ENCODE peak calls at places on chromosomes 3 and 15, in five cellular contexts. L is suprapubic skin, W is mucosa of descending colon, J is HL-60, E is colonic mucosa. C is an unnamed sample.

GRCh38 chr15:68281008-68281407 is 3.5 kb downstream of the FEM1B start:
- DNase-seq in L (no peak), W (no peak), J (no peak), E (no peak), C (no peak)

GRCh38 chr15:83129791-83130190 is 22.3 kb downstream of the TM6SF1 start:
- DNase-seq in L (no peak), W (no peak), J (no peak), E (no peak), C (no peak)

GRCh38 chr15:77634266-77634962 is 1.7 kb upstream of the LINGO1 start:
- DNase-seq in L (no peak), W (peak; percentile 90), J (peak; percentile 73), E (peak; percentile 91), C (peak; percentile 81)

GRCh38 chr15:75069301-75069925 is 46.0 kb downstream of the PPCDC start:
- DNase-seq in L (no peak), W (no peak), J (peak; percentile 70), E (no peak), C (peak; percentile 31)

GRCh38 chr15:98121514-98121913 is 161.0 kb downstream of the ARRDC4 start:
- DNase-seq in L (no peak), W (no peak), J (no peak), E (no peak), C (no peak)

GRCh38 chr3:94928921-94929320 is 866.1 kb downstream of the NSUN3 start:
- DNase-seq in L (no peak), W (no peak), J (peak; percentile 85), E (no peak), C (no peak)

GRCh38 chr3:187456268-187456667 is 88.1 kb downstream of the RTP4 start:
- DNase-seq in L (no peak), W (no peak), J (no peak), E (no peak), C (no peak)

GRCh38 chr3:129314757-129315385 is 36.2 kb downstream of the HMCES start:
- DNase-seq in L (peak; percentile 95), W (peak; percentile 81), J (peak; percentile 63), E (peak; percentile 83), C (peak; percentile 93)

GRCh38 chr3:24640330-24640877 is 145.8 kb upstream of the THRB start:
- DNase-seq in L (no peak), W (peak; percentile 37), J (no peak), E (peak; percentile 27), C (no peak)

GRCh38 chr3:25870452-25870851 is 80.6 kb downstream of the OXSM start:
- DNase-seq in L (no peak), W (no peak), J (no peak), E (no peak), C (no peak)

GRCh38 chr3:187838016-187838535 is 92.8 kb upstream of the BCL6 start:
- DNase-seq in L (no peak), W (no peak), J (no peak), E (no peak), C (no peak)

GRCh38 chr15:22794063-22794462 is 7.6 kb downstream of the NIPA1 start:
- DNase-seq in L (no peak), W (no peak), J (no peak), E (no peak), C (no peak)

GRCh38 chr3:55180161-55180560 is 252.3 kb upstream of the LRTM1 start:
- DNase-seq in L (no peak), W (no peak), J (no peak), E (no peak), C (no peak)

GRCh38 chr3:148880681-148881080 is 15.6 kb downstream of the CPA3 start:
- DNase-seq in L (no peak), W (no peak), J (peak; percentile 55), E (no peak), C (no peak)

GRCh38 chr3:132637590-132637989 is 22.0 kb downstream of the ACAD11 start:
- DNase-seq in L (no peak), W (no peak), J (no peak), E (no peak), C (no peak)

GRCh38 chr3:98954806-98955205 is 53.3 kb upstream of the DCBLD2 start:
- DNase-seq in L (no peak), W (no peak), J (no peak), E (no peak), C (no peak)

GRCh38 chr3:100630664-100631063 is 21.3 kb downstream of the ADGRG7 start:
- DNase-seq in L (no peak), W (no peak), J (no peak), E (no peak), C (no peak)

GRCh38 chr3:194503101-194503531 is 16.3 kb upstream of the ATP13A3 start:
- DNase-seq in L (no peak), W (no peak), J (no peak), E (no peak), C (no peak)

GRCh38 chr15:88745696-88746095 is 57.5 kb upstream of the ACAN start:
- DNase-seq in L (no peak), W (no peak), J (no peak), E (no peak), C (no peak)

GRCh38 chr3:1531981-1532380 is 439.2 kb downstream of the CNTN6 start:
- DNase-seq in L (no peak), W (no peak), J (no peak), E (no peak), C (no peak)

GRCh38 chr15:67242665-67243064 is 11.8 kb downstream of the AAGAB start:
- DNase-seq in L (no peak), W (no peak), J (peak; percentile 19), E (no peak), C (no peak)

GRCh38 chr3:15064299-15064834 is 748 bp downstream of the MRPS25 start:
- DNase-seq in L (no peak), W (peak; percentile 39), J (peak; percentile 52), E (peak; percentile 40), C (no peak)

GRCh38 chr3:179971280-179971679 is 65.5 kb downstream of the PEX5L start:
- DNase-seq in L (no peak), W (no peak), J (no peak), E (no peak), C (no peak)

GRCh38 chr15:80749589-80749988 is 29.6 kb upstream of the CEMIP start:
- DNase-seq in L (no peak), W (no peak), J (no peak), E (no peak), C (no peak)

GRCh38 chr3:107752202-107752990 is 229.6 kb downstream of the BBX start:
- DNase-seq in L (no peak), W (peak; percentile 18), J (no peak), E (peak; percentile 22), C (no peak)
- TF ChIP-seq CTCF in L (no peak), W (no peak), J (peak; percentile 26), E (peak; percentile 43), C (peak; percentile 67)

GRCh38 chr15:29821416-29822099 is 710 bp downstream of the TJP1 start:
- DNase-seq in L (peak; percentile 83), W (peak; percentile 80), J (no peak), E (peak; percentile 80), C (peak; percentile 82)
- TF ChIP-seq CTCF in L (peak; percentile 27), W (no peak), J (no peak), E (no peak), C (peak; percentile 30)

DNA sequence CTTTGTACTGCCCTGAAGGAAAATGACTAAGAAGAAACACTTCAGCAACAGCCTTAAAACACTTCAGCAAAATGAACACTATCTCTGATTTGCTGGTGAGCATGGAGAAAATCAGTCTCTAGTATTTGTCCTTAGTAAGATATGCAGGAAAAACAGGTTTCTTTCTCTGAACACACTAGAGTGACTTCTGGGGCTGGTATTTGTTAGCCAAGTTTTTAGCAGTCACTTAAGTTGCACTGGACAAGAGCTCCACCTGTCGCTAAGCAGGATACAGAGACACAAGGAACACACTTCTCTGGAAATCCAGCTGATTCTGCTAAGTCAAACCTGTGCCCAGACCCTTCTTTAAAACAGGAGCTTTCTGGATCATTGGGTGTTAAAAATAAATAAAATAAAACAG is 65.3 kb downstream of the CHAC1 start:
- DNase-seq in L (no peak), W (peak; percentile 74), J (no peak), E (peak; percentile 48), C (no peak)
- TF ChIP-seq CTCF in L (no peak), W (peak; percentile 22), J (no peak), E (peak; percentile 45), C (peak; percentile 51)

GRCh38 chr3:39164414-39164813 is 11.0 kb upstream of the CSRNP1 start:
- DNase-seq in L (no peak), W (no peak), J (no peak), E (no peak), C (no peak)
- TF ChIP-seq CTCF in L (no peak), W (no peak), J (no peak), E (no peak), C (no peak)

GRCh38 chr3:113277414-113277813 is 66.1 kb downstream of the BOC start:
- DNase-seq in L (no peak), W (no peak), J (no peak), E (no peak), C (no peak)

GRCh38 chr3:113278599-113278955 is 67.2 kb downstream of the BOC start:
- DNase-seq in L (no peak), W (no peak), J (no peak), E (no peak), C (no peak)

GRCh38 chr3:113279686-113280085 is 68.3 kb downstream of the BOC start:
- DNase-seq in L (no peak), W (no peak), J (no peak), E (no peak), C (no peak)

GRCh38 chr3:113276581-113277080 is 65.3 kb downstream of the BOC start:
- DNase-seq in L (no peak), W (no peak), J (no peak), E (no peak), C (no peak)

DNA sequence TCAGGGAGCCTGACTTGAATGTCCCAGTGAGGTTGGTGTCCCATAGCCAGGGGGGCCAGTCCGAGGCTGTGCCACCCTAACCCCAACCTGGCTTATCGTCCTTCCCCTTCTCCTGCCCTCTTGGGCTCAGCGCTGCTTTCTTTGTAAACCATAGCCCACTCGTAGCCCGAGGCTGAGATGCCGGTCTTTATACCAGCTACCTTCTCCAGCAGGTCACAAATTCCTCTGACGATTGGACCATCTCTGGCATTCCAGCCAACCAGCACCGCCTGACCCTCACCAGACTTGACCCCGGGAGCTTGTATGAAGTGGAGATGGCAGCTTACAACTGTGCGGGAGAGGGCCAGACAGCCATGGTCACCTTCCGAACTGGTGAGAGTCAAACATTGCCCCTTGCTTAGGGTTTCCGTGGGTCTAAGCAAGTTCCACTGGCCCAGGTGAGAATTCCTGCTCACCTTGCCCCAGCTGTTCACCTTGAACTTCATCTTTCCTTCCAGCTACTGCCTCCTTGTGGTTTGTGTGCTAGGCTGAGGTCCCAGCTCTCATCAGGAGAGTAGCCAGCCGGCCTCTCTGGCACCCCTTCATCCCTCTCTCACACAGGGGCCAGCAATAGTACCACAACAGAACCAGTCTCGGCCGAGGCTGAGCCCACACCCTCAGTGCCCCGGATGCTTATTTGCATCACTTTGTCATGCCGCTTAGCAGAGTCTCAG is 66.7 kb downstream of the BOC start:
- DNase-seq in L (no peak), W (no peak), J (no peak), E (no peak), C (no peak)
- TF ChIP-seq CTCF in L (no peak), W (no peak), J (no peak), E (no peak), C (no peak)

C was measured in type B pancreatic cell.